ENCODE peak calls at places on chromosomes 2 and 18, in eight cellular contexts. B is activated CD4-positive, alpha-beta T cell treated with anti-CD3 and anti-CD28 coated beads, Interleukin-2, amount 50 U/mL, for 1 hour; P is HT1080; H is stimulated activated CD8-positive, alpha-beta memory T cell treated with anti-CD3 and anti-CD28 coated beads, Interleukin-4, amount 100 ng/mL, for 1 hour; J is astrocyte; V is neural progenitor cell; S is effector memory CD8-positive, alpha-beta T cell; M is NCI-H748 treated with DMSO at 0.1 percent for 48 hours. R is an unnamed sample.

GRCh38 chr2:60861736-60862135 is 19.6 kb upstream of the REL start:
- DNase-seq in B (no peak), P (peak; percentile 48), H (no peak), J (no peak), V (no peak), S (no peak), M (no peak), R (peak; percentile 8)

GRCh38 chr18:33239298-33239697 is 201.2 kb downstream of the CCDC178 start:
- DNase-seq in B (no peak), P (no peak), H (no peak), J (no peak), V (no peak), S (no peak), M (no peak), R (no peak)

GRCh38 chr2:20592106-20593071 is 58.5 kb downstream of the HS1BP3 start:
- DNase-seq in B (no peak), P (no peak), H (no peak), J (no peak), V (no peak), S (no peak), M (no peak), R (no peak)

GRCh38 chr2:182240862-182241371 is 185.9 kb downstream of the PDE1A start:
- DNase-seq in B (no peak), P (peak; percentile 17), H (no peak), J (peak; percentile 10), V (peak; percentile 48), S (no peak), M (peak; percentile 70), R (peak; percentile 15)

GRCh38 chr2:69789129-69789528 is 40.3 kb upstream of the GMCL1 start:
- DNase-seq in B (no peak), P (no peak), H (no peak), J (peak; percentile 97), V (no peak), S (no peak), M (no peak), R (peak; percentile 71)

GRCh38 chr2:196063773-196064172 is 4.9 kb downstream of the DNAH7 start:
- DNase-seq in B (no peak), P (no peak), H (no peak), J (no peak), V (no peak), S (no peak), M (no peak), R (no peak)

GRCh38 chr2:10220516-10221391 is 82.0 kb upstream of the HPCAL1 start:
- DNase-seq in B (no peak), P (peak; percentile 73), H (no peak), J (peak; percentile 84), V (no peak), S (no peak), M (no peak), R (peak; percentile 86)

GRCh38 chr2:149562304-149562703 is 25.3 kb downstream of the MMADHC start:
- DNase-seq in B (no peak), P (peak; percentile 43), H (no peak), J (no peak), V (no peak), S (no peak), M (peak; percentile 41), R (peak; percentile 68)